ENCODE peak calls at places on chromosomes 4 and X, in eight cellular contexts. M, C, X, O, D, J, E and Y are unnamed samples. For H3K4me1, the result is how much of the 10 kb centered on the place peaks cover.

GRCh38 chr4:187993827-187994226 is 1.7 kb upstream of the ZFP42 start:
- DNase-seq in O (no peak), E (no peak), J (no peak), D (no peak), M (peak), X (no peak), C (peak), Y (no peak)

GRCh38 chr4:38131371-38132139 is 171.4 kb downstream of the PTTG2 start:
- DNase-seq in O (no peak), M (no peak), D (peak), X (no peak), J (no peak), C (no peak), E (no peak), Y (no peak)

GRCh38 chr4:112063260-112063659 is 82.0 kb upstream of the FAM241A start:
- DNase-seq in E (no peak), C (no peak), D (no peak), X (no peak), M (no peak), J (no peak), O (no peak), Y (no peak)

GRCh38 chr4:169707958-169708643 is 49.6 kb downstream of the HPF1 start:
- DNase-seq in J (no peak), X (no peak), E (no peak), C (no peak), M (peak), D (no peak), O (no peak), Y (no peak)

GRCh38 chr4:107148922-107149321 is 112.8 kb upstream of the DKK2 start:
- DNase-seq in O (no peak), D (no peak), E (no peak), X (no peak), J (no peak), C (no peak), M (no peak), Y (no peak)

GRCh38 chr4:84032372-84032771 is 466.7 kb downstream of the NKX6-1 start:
- DNase-seq in O (no peak), E (no peak), M (no peak), D (no peak), J (no peak), C (no peak), X (no peak), Y (no peak)

GRCh38 chrX:135923353-135923752 is 29.8 kb downstream of the SAGE1 start:
- DNase-seq in D (no peak), E (no peak), M (no peak), J (no peak), C (peak), O (no peak), X (no peak), Y (no peak)

GRCh38 chr4:147286846-147287587 is 193.9 kb upstream of the EDNRA start:
- DNase-seq in D (no peak), J (no peak), X (no peak), C (no peak), O (no peak), M (peak), E (no peak), Y (no peak)

DNA sequence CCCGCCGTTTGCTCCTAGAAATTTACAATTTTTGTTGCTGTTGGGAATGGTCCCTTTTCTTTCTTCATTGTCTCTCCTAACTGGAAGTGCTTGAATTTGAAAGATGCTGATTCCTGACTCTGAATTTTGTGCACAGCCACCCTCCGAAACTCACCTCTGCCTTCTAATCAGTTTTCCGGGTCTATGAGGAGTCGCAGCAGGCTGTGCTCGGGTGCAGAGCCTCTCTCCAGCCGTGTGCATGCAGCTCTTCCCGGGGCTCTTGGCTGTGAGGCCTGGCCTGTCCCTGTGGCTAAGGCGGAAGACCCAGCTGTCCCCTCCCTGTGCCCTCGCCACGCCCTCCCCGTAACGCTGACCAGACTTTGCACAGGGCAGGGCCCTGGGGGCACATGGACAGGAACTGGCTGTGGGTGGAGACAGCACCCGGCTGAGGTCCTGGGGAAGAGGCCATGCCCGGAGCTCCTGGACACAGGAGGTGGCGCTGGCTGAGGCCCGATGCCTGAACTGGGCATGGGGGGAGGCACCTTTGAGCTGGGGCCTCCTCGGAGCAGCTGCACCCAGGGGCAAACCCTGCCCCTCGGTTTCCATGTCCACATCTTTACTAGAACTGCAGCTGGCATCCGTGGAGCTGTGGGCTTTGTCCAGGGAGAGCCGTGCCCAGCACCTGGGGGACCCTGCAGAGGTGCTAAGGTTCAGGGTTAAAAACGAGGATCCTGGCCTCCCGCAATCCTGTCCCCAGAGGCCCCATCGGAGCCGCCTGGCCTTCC is 32.6 kb upstream of the SPON2 start:
- DNase-seq in D (peak), J (no peak), C (no peak), E (peak), O (peak), X (peak), M (no peak), Y (peak)
- H3K27ac ChIP-seq in D (no peak), J (no peak), C (no peak), E (no peak), O (no peak), X (no peak), M (no peak), Y (no peak)

DNA sequence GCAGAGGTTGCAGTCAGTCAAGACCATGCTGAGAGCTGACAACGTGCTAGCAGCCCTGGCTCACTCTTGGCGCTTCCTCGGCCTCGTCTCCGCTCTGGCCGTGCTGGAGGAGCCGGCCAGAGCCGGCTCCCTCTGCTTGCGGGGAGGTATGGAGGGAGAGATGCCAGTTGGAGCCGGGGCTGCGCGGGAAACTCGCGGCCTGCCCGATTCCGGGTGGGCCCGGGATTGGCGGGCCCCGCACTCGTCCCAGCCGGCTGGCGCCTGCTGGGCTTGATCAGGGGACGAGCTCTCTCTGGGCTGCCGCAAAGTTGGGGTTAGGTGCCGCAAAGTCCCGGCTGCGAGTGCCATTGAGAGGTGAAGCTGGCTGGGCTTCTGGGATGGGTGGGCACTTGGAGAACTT is 27.8 kb upstream of the SHISA3 start:
- DNase-seq in M (no peak), J (no peak), O (no peak), C (no peak), X (no peak), E (no peak), D (no peak), Y (no peak)
- H3K4me1 ChIP-seq in M (under half), J (under half), O (under half), C (under half), X (under half), E (under half), D (under half), Y (under half)

DNA sequence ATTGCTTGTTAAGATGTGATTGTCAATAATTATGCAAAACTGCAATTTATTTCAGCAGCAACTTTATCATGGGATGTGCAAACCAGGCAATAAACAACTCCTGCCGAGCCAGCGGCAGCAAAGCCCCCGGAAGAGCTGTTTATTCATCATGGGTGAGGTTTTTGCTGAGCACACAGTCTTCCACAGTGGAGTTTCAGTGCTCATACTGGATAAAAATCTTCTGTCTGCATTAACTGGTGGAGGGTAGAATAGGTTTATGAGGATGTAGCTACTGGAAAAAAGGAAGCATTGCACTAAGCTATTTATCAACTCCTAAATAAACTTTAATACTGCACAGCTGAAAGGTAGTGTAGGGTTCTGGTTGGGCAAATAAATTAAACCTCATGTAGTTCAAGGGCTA is 557.4 kb upstream of the FTHL17 start:
- DNase-seq in E (no peak), M (no peak), D (no peak), J (no peak), X (no peak), O (no peak), C (no peak), Y (no peak)
- TF ChIP-seq POLR2A in E (no peak), M (no peak), D (no peak), J (no peak), X (no peak), O (no peak), C (no peak), Y (no peak)

DNA sequence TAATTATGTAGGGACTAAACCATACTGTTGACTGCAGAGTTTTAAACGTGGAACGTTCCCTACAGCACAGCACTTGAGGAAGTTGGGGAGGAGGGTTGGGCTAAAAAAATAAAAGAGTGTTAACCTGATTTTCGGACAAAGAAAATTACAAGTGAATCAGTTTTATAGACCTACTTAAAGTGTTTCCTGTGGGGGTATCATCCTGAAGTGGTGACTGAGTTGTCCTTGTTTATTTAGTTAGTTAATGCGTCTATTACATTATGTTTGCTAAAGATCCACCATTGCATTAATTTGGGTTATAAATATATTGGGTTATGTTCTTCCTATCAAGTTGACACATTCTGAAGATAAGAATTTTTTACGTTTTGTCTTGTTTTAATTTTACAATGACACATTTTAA is 14.7 kb downstream of the UNC5C start:
- DNase-seq in D (no peak), X (no peak), M (no peak), O (no peak), E (no peak), J (no peak), C (no peak), Y (no peak)
- H3K27ac ChIP-seq in D (no peak), X (no peak), M (no peak), O (no peak), E (no peak), J (no peak), C (no peak), Y (no peak)

GRCh38 chr4:105599475-105599874 is 47.1 kb downstream of the ARHGEF38 start:
- DNase-seq in J (no peak), X (no peak), O (no peak), M (no peak), E (no peak), C (no peak), D (no peak), Y (no peak)
- H3K4me1 ChIP-seq in J (under half), X (under half), O (under half), M (under half), E (under half), C (under half), D (under half), Y (under half)

GRCh38 chr4:124710253-124710849 is 2.2 kb downstream of the ANKRD50 start:
- DNase-seq in C (no peak), O (no peak), E (no peak), J (no peak), X (no peak), M (peak), D (no peak), Y (no peak)

GRCh38 chr4:124710911-124711310 is 1.6 kb downstream of the ANKRD50 start:
- DNase-seq in J (no peak), C (no peak), O (no peak), X (no peak), M (no peak), E (no peak), D (peak), Y (peak)

GRCh38 chr4:124713213-124713592 is 671 bp upstream of the ANKRD50 start:
- DNase-seq in X (peak), J (no peak), E (peak), O (peak), D (peak), M (peak), C (peak), Y (peak)

GRCh38 chr4:124712417-124713212 is at the start of gene ANKRD50:
- DNase-seq in C (peak), E (peak), O (peak), D (peak), M (peak), J (peak), X (peak), Y (peak)

DNA sequence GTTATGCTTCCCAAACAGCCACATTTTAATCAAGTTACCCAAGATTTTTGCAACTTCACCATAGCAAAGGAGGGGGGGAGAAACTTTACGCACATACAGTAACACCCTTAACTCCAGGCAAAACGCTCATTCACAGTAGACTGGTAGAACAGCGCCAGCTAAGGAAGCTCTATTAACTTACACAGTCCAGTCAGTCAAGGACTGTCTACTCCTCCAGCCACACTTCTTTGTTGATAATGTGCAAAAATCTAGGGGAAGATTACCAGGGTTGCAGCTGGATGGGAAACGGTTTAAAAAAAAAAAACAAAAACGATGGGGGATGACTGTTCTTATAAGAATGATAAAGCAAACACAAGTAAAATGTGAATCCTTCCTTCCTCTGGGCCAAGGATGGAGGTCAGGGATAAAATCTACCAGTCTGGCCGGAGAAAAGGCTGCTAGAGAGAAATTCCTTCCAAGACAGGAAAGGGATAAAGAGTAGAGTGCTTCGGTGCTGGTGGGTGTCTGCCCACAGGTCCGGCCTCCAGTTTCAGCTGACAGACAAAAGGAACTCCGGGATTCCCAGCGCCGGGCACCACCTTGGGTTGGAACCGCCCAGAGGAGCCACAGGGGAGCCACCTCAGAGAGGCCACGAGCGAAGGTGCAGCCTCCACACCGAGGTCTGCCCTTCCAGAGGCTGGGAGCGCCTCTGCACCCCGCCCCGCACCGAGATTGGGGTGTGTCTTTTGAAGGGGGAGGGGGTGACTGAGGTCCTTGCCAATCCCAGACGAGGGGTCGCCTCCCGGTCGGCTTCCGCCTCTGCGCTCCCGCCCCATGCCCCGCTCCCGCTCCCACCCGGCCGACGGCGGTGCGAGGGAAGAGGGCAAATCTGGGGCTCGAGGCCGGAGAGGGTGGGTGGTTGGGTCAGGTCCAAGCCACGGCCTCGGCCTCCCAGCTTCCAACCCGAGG is 789 bp downstream of the ANKRD50 start:
- DNase-seq in M (peak), E (peak), D (peak), X (no peak), J (no peak), C (peak), O (peak), Y (peak)
- TF ChIP-seq POLR2A in M (peak), E (peak), D (no peak), X (no peak), J (no peak), C (no peak), O (no peak), Y (no peak)

GRCh38 chr4:41446391-41446790 is 91.6 kb upstream of the LIMCH1 start:
- DNase-seq in X (no peak), C (no peak), M (no peak), O (no peak), J (no peak), D (no peak), E (no peak), Y (no peak)
- H3K27ac ChIP-seq in X (no peak), C (peak), M (no peak), O (no peak), J (no peak), D (no peak), E (no peak), Y (no peak)

DNA sequence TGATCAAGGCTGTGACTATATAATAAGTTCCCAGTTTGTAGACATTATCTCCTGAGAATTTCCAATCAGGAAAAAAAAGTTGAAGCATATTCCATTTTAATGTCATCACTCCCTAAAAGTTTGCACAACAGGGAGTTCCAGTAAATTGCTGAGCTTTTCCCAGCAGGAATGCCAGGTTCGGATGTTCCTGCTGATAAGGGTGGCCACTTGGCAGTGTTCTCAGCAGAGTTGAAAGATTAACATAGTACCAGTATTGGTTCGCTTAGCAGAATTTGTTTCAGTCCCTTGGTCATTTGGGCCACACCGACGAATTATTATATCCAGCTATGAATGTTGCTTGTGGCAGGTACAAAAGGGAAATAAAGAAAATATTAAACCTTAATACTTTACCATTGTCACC is 5.2 kb upstream of the CXCL2 start:
- DNase-seq in X (no peak), D (peak), O (no peak), C (peak), E (no peak), M (no peak), J (no peak), Y (peak)
- H3K4me1 ChIP-seq in X (under half), D (under half), O (under half), C (half or more), E (under half), M (under half), J (under half), Y (under half)